ENCODE peak calls at places on chromosome 5, in ten cellular contexts. One of them, this sample, is unnamed.

GRCh38 chr5:139711067-139711851 is 63.1 kb downstream of the CXXC5 start:
- DNase-seq in T-helper 1 cell: peak; percentile 33
- DNase-seq in iPS-NIHi11: peak; percentile 73
- DNase-seq in M059J: peak; percentile 76
- DNase-seq in GM20000: peak; percentile 70
- DNase-seq in NCI-H2081: peak; percentile 51
- DNase-seq in nephron progenitor cell: peak; percentile 81
- DNase-seq in fibroblast of villous mesenchyme: peak; percentile 46
- DNase-seq in SHP77: peak; percentile 45
- DNase-seq in esophagus squamous epithelium: no peak
- DNase-seq in this sample: peak; percentile 61

GRCh38 chr5:81354093-81354492 is 39.8 kb downstream of the ACOT12 start:
- DNase-seq in T-helper 1 cell: no peak
- DNase-seq in iPS-NIHi11: no peak
- DNase-seq in M059J: no peak
- DNase-seq in GM20000: no peak
- DNase-seq in NCI-H2081: no peak
- DNase-seq in nephron progenitor cell: no peak
- DNase-seq in fibroblast of villous mesenchyme: no peak
- DNase-seq in SHP77: no peak
- DNase-seq in esophagus squamous epithelium: no peak
- DNase-seq in this sample: no peak

GRCh38 chr5:160923927-160924705 is 72.1 kb upstream of the ATP10B start:
- DNase-seq in T-helper 1 cell: no peak
- DNase-seq in iPS-NIHi11: peak; percentile 54
- DNase-seq in M059J: no peak
- DNase-seq in GM20000: no peak
- DNase-seq in NCI-H2081: no peak
- DNase-seq in nephron progenitor cell: no peak
- DNase-seq in fibroblast of villous mesenchyme: no peak
- DNase-seq in SHP77: no peak
- DNase-seq in esophagus squamous epithelium: no peak
- DNase-seq in this sample: peak; percentile 75

GRCh38 chr5:177972613-177973012 is 23.4 kb downstream of the PROP1 start:
- DNase-seq in T-helper 1 cell: no peak
- DNase-seq in iPS-NIHi11: no peak
- DNase-seq in M059J: no peak
- DNase-seq in GM20000: no peak
- DNase-seq in NCI-H2081: no peak
- DNase-seq in nephron progenitor cell: no peak
- DNase-seq in fibroblast of villous mesenchyme: peak; percentile 24
- DNase-seq in SHP77: no peak
- DNase-seq in esophagus squamous epithelium: no peak
- DNase-seq in this sample: no peak

GRCh38 chr5:149794338-149795023 is 64.4 kb downstream of the PPARGC1B start:
- DNase-seq in T-helper 1 cell: no peak
- DNase-seq in iPS-NIHi11: no peak
- DNase-seq in M059J: no peak
- DNase-seq in GM20000: no peak
- DNase-seq in NCI-H2081: no peak
- DNase-seq in nephron progenitor cell: no peak
- DNase-seq in fibroblast of villous mesenchyme: no peak
- DNase-seq in SHP77: peak; percentile 78
- DNase-seq in esophagus squamous epithelium: no peak
- DNase-seq in this sample: no peak

GRCh38 chr5:1793301-1793740 is 6.3 kb downstream of the MRPL36 start:
- DNase-seq in T-helper 1 cell: no peak
- DNase-seq in iPS-NIHi11: no peak
- DNase-seq in M059J: peak; percentile 48
- DNase-seq in GM20000: no peak
- DNase-seq in NCI-H2081: no peak
- DNase-seq in nephron progenitor cell: no peak
- DNase-seq in fibroblast of villous mesenchyme: peak; percentile 52
- DNase-seq in SHP77: no peak
- DNase-seq in esophagus squamous epithelium: no peak
- DNase-seq in this sample: no peak

GRCh38 chr5:14145356-14146334 is 2.5 kb downstream of the TRIO start:
- DNase-seq in T-helper 1 cell: no peak
- DNase-seq in iPS-NIHi11: peak; percentile 49
- DNase-seq in M059J: no peak
- DNase-seq in GM20000: no peak
- DNase-seq in NCI-H2081: no peak
- DNase-seq in nephron progenitor cell: no peak
- DNase-seq in fibroblast of villous mesenchyme: no peak
- DNase-seq in SHP77: no peak
- DNase-seq in esophagus squamous epithelium: no peak
- DNase-seq in this sample: peak; percentile 70

GRCh38 chr5:144191998-144192397 is 21.3 kb downstream of the KCTD16 start:
- DNase-seq in T-helper 1 cell: no peak
- DNase-seq in iPS-NIHi11: peak; percentile 19
- DNase-seq in M059J: peak; percentile 88
- DNase-seq in GM20000: peak; percentile 82
- DNase-seq in NCI-H2081: no peak
- DNase-seq in nephron progenitor cell: no peak
- DNase-seq in fibroblast of villous mesenchyme: peak; percentile 88
- DNase-seq in SHP77: peak; percentile 71
- DNase-seq in esophagus squamous epithelium: no peak
- DNase-seq in this sample: peak; percentile 8

GRCh38 chr5:9347541-9348295 is 198.2 kb downstream of the SEMA5A start:
- DNase-seq in T-helper 1 cell: no peak
- DNase-seq in iPS-NIHi11: no peak
- DNase-seq in M059J: no peak
- DNase-seq in GM20000: no peak
- DNase-seq in NCI-H2081: no peak
- DNase-seq in nephron progenitor cell: no peak
- DNase-seq in fibroblast of villous mesenchyme: no peak
- DNase-seq in SHP77: no peak
- DNase-seq in esophagus squamous epithelium: no peak
- DNase-seq in this sample: no peak

GRCh38 chr5:93723005-93723404 is 18.4 kb downstream of the POU5F2 start:
- DNase-seq in T-helper 1 cell: no peak
- DNase-seq in iPS-NIHi11: no peak
- DNase-seq in M059J: peak; percentile 26
- DNase-seq in GM20000: no peak
- DNase-seq in NCI-H2081: peak; percentile 22
- DNase-seq in nephron progenitor cell: no peak
- DNase-seq in fibroblast of villous mesenchyme: peak; percentile 14
- DNase-seq in SHP77: peak; percentile 30
- DNase-seq in esophagus squamous epithelium: no peak
- DNase-seq in this sample: no peak

GRCh38 chr5:96074460-96075254 is 113.0 kb upstream of the ELL2 start:
- DNase-seq in T-helper 1 cell: no peak
- DNase-seq in iPS-NIHi11: no peak
- DNase-seq in M059J: peak; percentile 56
- DNase-seq in GM20000: no peak
- DNase-seq in NCI-H2081: no peak
- DNase-seq in nephron progenitor cell: no peak
- DNase-seq in fibroblast of villous mesenchyme: no peak
- DNase-seq in SHP77: no peak
- DNase-seq in esophagus squamous epithelium: no peak
- DNase-seq in this sample: no peak

GRCh38 chr5:149837680-149838269 is 106.8 kb downstream of the PDE6A start:
- DNase-seq in T-helper 1 cell: no peak
- DNase-seq in iPS-NIHi11: peak; percentile 88
- DNase-seq in M059J: peak; percentile 68
- DNase-seq in GM20000: no peak
- DNase-seq in NCI-H2081: peak; percentile 38
- DNase-seq in nephron progenitor cell: peak; percentile 73
- DNase-seq in fibroblast of villous mesenchyme: peak; percentile 72
- DNase-seq in SHP77: peak; percentile 63
- DNase-seq in esophagus squamous epithelium: no peak
- DNase-seq in this sample: peak; percentile 9

GRCh38 chr5:21817668-21818419 is 1035.3 kb downstream of the CDH12 start:
- DNase-seq in T-helper 1 cell: no peak
- DNase-seq in iPS-NIHi11: no peak
- DNase-seq in M059J: peak; percentile 9
- DNase-seq in GM20000: no peak
- DNase-seq in NCI-H2081: peak; percentile 57
- DNase-seq in nephron progenitor cell: no peak
- DNase-seq in fibroblast of villous mesenchyme: peak; percentile 0
- DNase-seq in SHP77: peak; percentile 9
- DNase-seq in esophagus squamous epithelium: no peak
- DNase-seq in this sample: no peak

GRCh38 chr5:95870105-95870672 is 47.7 kb upstream of the GLRX start:
- DNase-seq in T-helper 1 cell: no peak
- DNase-seq in iPS-NIHi11: no peak
- DNase-seq in M059J: peak; percentile 73
- DNase-seq in GM20000: peak; percentile 48
- DNase-seq in NCI-H2081: no peak
- DNase-seq in nephron progenitor cell: no peak
- DNase-seq in fibroblast of villous mesenchyme: no peak
- DNase-seq in SHP77: no peak
- DNase-seq in esophagus squamous epithelium: no peak
- DNase-seq in this sample: no peak